ENCODE peak calls at places on chromosomes 16 and 17, in seven cellular contexts. One of them, this sample, is unnamed.
A peak's percentile ranks its signal among the peaks of the same experiment; 100 is the strongest.

GRCh38 chr17:66582373-66583111 is 252.4 kb upstream of the CACNG5 start:
- DNase-seq in nucleus accumbens: no peak
- DNase-seq in stimulated activated CD4-positive, alpha-beta T cell treated with anti-CD3 and anti-CD28 coated beads, Interleukin-15, amount 100 ng/mL, for 24 hours: no peak
- DNase-seq in activated CD4-positive, alpha-beta T cell treated with anti-CD3 and anti-CD28 coated beads, Interleukin-2, amount 10 ng/mL, durations not matched to agents 7 days and 5 days: no peak
- DNase-seq in pancreas: no peak
- DNase-seq in HTR-8/SVneo: no peak
- DNase-seq in ELF-1: no peak
- DNase-seq in this sample: no peak

GRCh38 chr17:27586203-27586701 is 44.7 kb upstream of the LGALS9 start:
- DNase-seq in nucleus accumbens: no peak
- DNase-seq in ELF-1: no peak
- DNase-seq in pancreas: no peak
- DNase-seq in HTR-8/SVneo: no peak
- DNase-seq in stimulated activated CD4-positive, alpha-beta T cell treated with anti-CD3 and anti-CD28 coated beads, Interleukin-15, amount 100 ng/mL, for 24 hours: no peak
- DNase-seq in activated CD4-positive, alpha-beta T cell treated with anti-CD3 and anti-CD28 coated beads, Interleukin-2, amount 10 ng/mL, durations not matched to agents 7 days and 5 days: no peak
- DNase-seq in this sample: no peak

GRCh38 chr16:12311887-12312286 is 335.4 kb downstream of the SNX29 start:
- DNase-seq in ELF-1: no peak
- DNase-seq in pancreas: no peak
- DNase-seq in HTR-8/SVneo: no peak
- DNase-seq in nucleus accumbens: no peak
- DNase-seq in activated CD4-positive, alpha-beta T cell treated with anti-CD3 and anti-CD28 coated beads, Interleukin-2, amount 10 ng/mL, durations not matched to agents 7 days and 5 days: no peak
- DNase-seq in stimulated activated CD4-positive, alpha-beta T cell treated with anti-CD3 and anti-CD28 coated beads, Interleukin-15, amount 100 ng/mL, for 24 hours: no peak
- DNase-seq in this sample: no peak

GRCh38 chr16:19168173-19169080 is at the start of gene SYT17:
- DNase-seq in HTR-8/SVneo: peak; percentile 28
- DNase-seq in activated CD4-positive, alpha-beta T cell treated with anti-CD3 and anti-CD28 coated beads, Interleukin-2, amount 10 ng/mL, durations not matched to agents 7 days and 5 days: no peak
- DNase-seq in nucleus accumbens: peak; percentile 23
- DNase-seq in stimulated activated CD4-positive, alpha-beta T cell treated with anti-CD3 and anti-CD28 coated beads, Interleukin-15, amount 100 ng/mL, for 24 hours: peak; percentile 6
- DNase-seq in ELF-1: peak; percentile 40
- DNase-seq in pancreas: peak; percentile 63
- DNase-seq in this sample: peak; percentile 43

GRCh38 chr16:53515259-53515658 is 12.2 kb upstream of the AKTIP start:
- DNase-seq in stimulated activated CD4-positive, alpha-beta T cell treated with anti-CD3 and anti-CD28 coated beads, Interleukin-15, amount 100 ng/mL, for 24 hours: no peak
- DNase-seq in nucleus accumbens: no peak
- DNase-seq in ELF-1: no peak
- DNase-seq in HTR-8/SVneo: no peak
- DNase-seq in activated CD4-positive, alpha-beta T cell treated with anti-CD3 and anti-CD28 coated beads, Interleukin-2, amount 10 ng/mL, durations not matched to agents 7 days and 5 days: no peak
- DNase-seq in pancreas: no peak
- DNase-seq in this sample: no peak

GRCh38 chr16:9039208-9039607 is 52.2 kb upstream of the HAPSTR1 start:
- DNase-seq in activated CD4-positive, alpha-beta T cell treated with anti-CD3 and anti-CD28 coated beads, Interleukin-2, amount 10 ng/mL, durations not matched to agents 7 days and 5 days: peak; percentile 31
- DNase-seq in pancreas: no peak
- DNase-seq in nucleus accumbens: no peak
- DNase-seq in stimulated activated CD4-positive, alpha-beta T cell treated with anti-CD3 and anti-CD28 coated beads, Interleukin-15, amount 100 ng/mL, for 24 hours: no peak
- DNase-seq in ELF-1: peak; percentile 32
- DNase-seq in HTR-8/SVneo: no peak
- DNase-seq in this sample: no peak

GRCh38 chr17:42198897-42199296 is 4.6 kb upstream of the GHDC start:
- DNase-seq in stimulated activated CD4-positive, alpha-beta T cell treated with anti-CD3 and anti-CD28 coated beads, Interleukin-15, amount 100 ng/mL, for 24 hours: no peak
- DNase-seq in activated CD4-positive, alpha-beta T cell treated with anti-CD3 and anti-CD28 coated beads, Interleukin-2, amount 10 ng/mL, durations not matched to agents 7 days and 5 days: no peak
- DNase-seq in HTR-8/SVneo: no peak
- DNase-seq in pancreas: no peak
- DNase-seq in nucleus accumbens: no peak
- DNase-seq in ELF-1: no peak
- DNase-seq in this sample: no peak

GRCh38 chr16:88983771-88984687 is 7.0 kb upstream of the CBFA2T3 start:
- DNase-seq in stimulated activated CD4-positive, alpha-beta T cell treated with anti-CD3 and anti-CD28 coated beads, Interleukin-15, amount 100 ng/mL, for 24 hours: no peak
- DNase-seq in HTR-8/SVneo: no peak
- DNase-seq in pancreas: no peak
- DNase-seq in ELF-1: no peak
- DNase-seq in activated CD4-positive, alpha-beta T cell treated with anti-CD3 and anti-CD28 coated beads, Interleukin-2, amount 10 ng/mL, durations not matched to agents 7 days and 5 days: no peak
- DNase-seq in nucleus accumbens: no peak
- DNase-seq in this sample: no peak

GRCh38 chr17:82439829-82440365 is 10.7 kb downstream of the CYBC1 start:
- DNase-seq in pancreas: peak; percentile 35
- DNase-seq in HTR-8/SVneo: no peak
- DNase-seq in ELF-1: no peak
- DNase-seq in activated CD4-positive, alpha-beta T cell treated with anti-CD3 and anti-CD28 coated beads, Interleukin-2, amount 10 ng/mL, durations not matched to agents 7 days and 5 days: no peak
- DNase-seq in nucleus accumbens: no peak
- DNase-seq in stimulated activated CD4-positive, alpha-beta T cell treated with anti-CD3 and anti-CD28 coated beads, Interleukin-15, amount 100 ng/mL, for 24 hours: peak; percentile 17
- DNase-seq in this sample: no peak

GRCh38 chr17:38613981-38614779 is 8.4 kb upstream of the SRCIN1 start:
- DNase-seq in stimulated activated CD4-positive, alpha-beta T cell treated with anti-CD3 and anti-CD28 coated beads, Interleukin-15, amount 100 ng/mL, for 24 hours: no peak
- DNase-seq in nucleus accumbens: no peak
- DNase-seq in activated CD4-positive, alpha-beta T cell treated with anti-CD3 and anti-CD28 coated beads, Interleukin-2, amount 10 ng/mL, durations not matched to agents 7 days and 5 days: no peak
- DNase-seq in HTR-8/SVneo: no peak
- DNase-seq in pancreas: no peak
- DNase-seq in ELF-1: no peak
- DNase-seq in this sample: no peak

GRCh38 chr17:77753691-77754265 is 204.7 kb upstream of the TNRC6C start:
- DNase-seq in HTR-8/SVneo: no peak
- DNase-seq in activated CD4-positive, alpha-beta T cell treated with anti-CD3 and anti-CD28 coated beads, Interleukin-2, amount 10 ng/mL, durations not matched to agents 7 days and 5 days: no peak
- DNase-seq in ELF-1: no peak
- DNase-seq in pancreas: no peak
- DNase-seq in nucleus accumbens: no peak
- DNase-seq in stimulated activated CD4-positive, alpha-beta T cell treated with anti-CD3 and anti-CD28 coated beads, Interleukin-15, amount 100 ng/mL, for 24 hours: no peak
- DNase-seq in this sample: no peak

GRCh38 chr16:3548445-3548844 is 28.8 kb downstream of the NLRC3 start:
- DNase-seq in HTR-8/SVneo: no peak
- DNase-seq in ELF-1: no peak
- DNase-seq in stimulated activated CD4-positive, alpha-beta T cell treated with anti-CD3 and anti-CD28 coated beads, Interleukin-15, amount 100 ng/mL, for 24 hours: no peak
- DNase-seq in activated CD4-positive, alpha-beta T cell treated with anti-CD3 and anti-CD28 coated beads, Interleukin-2, amount 10 ng/mL, durations not matched to agents 7 days and 5 days: no peak
- DNase-seq in pancreas: no peak
- DNase-seq in nucleus accumbens: no peak
- DNase-seq in this sample: no peak

GRCh38 chr16:31009894-31010293 is 544 bp downstream of the STX1B start:
- DNase-seq in activated CD4-positive, alpha-beta T cell treated with anti-CD3 and anti-CD28 coated beads, Interleukin-2, amount 10 ng/mL, durations not matched to agents 7 days and 5 days: no peak
- DNase-seq in ELF-1: no peak
- DNase-seq in HTR-8/SVneo: peak; percentile 41
- DNase-seq in pancreas: no peak
- DNase-seq in nucleus accumbens: no peak
- DNase-seq in stimulated activated CD4-positive, alpha-beta T cell treated with anti-CD3 and anti-CD28 coated beads, Interleukin-15, amount 100 ng/mL, for 24 hours: no peak
- DNase-seq in this sample: no peak

GRCh38 chr17:72890711-72891110 is 201.8 kb downstream of the SLC39A11 start:
- DNase-seq in activated CD4-positive, alpha-beta T cell treated with anti-CD3 and anti-CD28 coated beads, Interleukin-2, amount 10 ng/mL, durations not matched to agents 7 days and 5 days: no peak
- DNase-seq in nucleus accumbens: no peak
- DNase-seq in stimulated activated CD4-positive, alpha-beta T cell treated with anti-CD3 and anti-CD28 coated beads, Interleukin-15, amount 100 ng/mL, for 24 hours: no peak
- DNase-seq in pancreas: no peak
- DNase-seq in ELF-1: no peak
- DNase-seq in HTR-8/SVneo: peak; percentile 60
- DNase-seq in this sample: no peak

GRCh38 chr17:63479495-63480184 is 2.8 kb downstream of the ACE start:
- DNase-seq in nucleus accumbens: no peak
- DNase-seq in ELF-1: no peak
- DNase-seq in activated CD4-positive, alpha-beta T cell treated with anti-CD3 and anti-CD28 coated beads, Interleukin-2, amount 10 ng/mL, durations not matched to agents 7 days and 5 days: no peak
- DNase-seq in stimulated activated CD4-positive, alpha-beta T cell treated with anti-CD3 and anti-CD28 coated beads, Interleukin-15, amount 100 ng/mL, for 24 hours: no peak
- DNase-seq in pancreas: no peak
- DNase-seq in HTR-8/SVneo: no peak
- DNase-seq in this sample: no peak

GRCh38 chr16:63461248-63461841 is 1425.1 kb upstream of the CDH8 start:
- DNase-seq in ELF-1: peak; percentile 2
- DNase-seq in nucleus accumbens: no peak
- DNase-seq in HTR-8/SVneo: no peak
- DNase-seq in activated CD4-positive, alpha-beta T cell treated with anti-CD3 and anti-CD28 coated beads, Interleukin-2, amount 10 ng/mL, durations not matched to agents 7 days and 5 days: no peak
- DNase-seq in stimulated activated CD4-positive, alpha-beta T cell treated with anti-CD3 and anti-CD28 coated beads, Interleukin-15, amount 100 ng/mL, for 24 hours: no peak
- DNase-seq in pancreas: no peak
- DNase-seq in this sample: no peak

GRCh38 chr16:66274335-66275110 is 92.0 kb upstream of the CDH5 start:
- DNase-seq in ELF-1: no peak
- DNase-seq in nucleus accumbens: no peak
- DNase-seq in pancreas: no peak
- DNase-seq in stimulated activated CD4-positive, alpha-beta T cell treated with anti-CD3 and anti-CD28 coated beads, Interleukin-15, amount 100 ng/mL, for 24 hours: no peak
- DNase-seq in activated CD4-positive, alpha-beta T cell treated with anti-CD3 and anti-CD28 coated beads, Interleukin-2, amount 10 ng/mL, durations not matched to agents 7 days and 5 days: no peak
- DNase-seq in HTR-8/SVneo: no peak
- DNase-seq in this sample: no peak

GRCh38 chr16:81936209-81936608 is 75.1 kb downstream of the SDR42E1 start:
- DNase-seq in HTR-8/SVneo: no peak
- DNase-seq in ELF-1: no peak
- DNase-seq in stimulated activated CD4-positive, alpha-beta T cell treated with anti-CD3 and anti-CD28 coated beads, Interleukin-15, amount 100 ng/mL, for 24 hours: no peak
- DNase-seq in nucleus accumbens: no peak
- DNase-seq in pancreas: no peak
- DNase-seq in activated CD4-positive, alpha-beta T cell treated with anti-CD3 and anti-CD28 coated beads, Interleukin-2, amount 10 ng/mL, durations not matched to agents 7 days and 5 days: no peak
- DNase-seq in this sample: no peak

This sample was measured in GM12892.